ENCODE peak calls at places on chromosomes 6 and 20, in five cellular contexts. N, L, G, E and A are unnamed samples.

GRCh38 chr6:55531496-55531895 is 47.5 kb downstream of the HMGCLL1 start:
- DNase-seq in N (no peak), L (no peak), G (no peak), E (no peak), A (no peak)

GRCh38 chr20:48564997-48565396 is 262.8 kb downstream of the PREX1 start:
- DNase-seq in N (no peak), L (no peak), G (no peak), E (peak), A (no peak)

GRCh38 chr6:52976591-52977035 is 18.5 kb downstream of the GSTA4 start:
- DNase-seq in N (no peak), L (no peak), G (no peak), E (no peak), A (no peak)

GRCh38 chr20:4957939-4958362 is 43.4 kb downstream of the SLC23A2 start:
- DNase-seq in N (no peak), L (no peak), G (no peak), E (no peak), A (no peak)

GRCh38 chr6:46174904-46175303 is 4.1 kb upstream of the ENPP5 start:
- DNase-seq in N (no peak), L (no peak), G (no peak), E (no peak), A (no peak)

GRCh38 chr20:46757754-46758678 is 48.6 kb downstream of the SLC2A10 start:
- DNase-seq in N (peak), L (peak), G (peak), E (peak), A (no peak)

GRCh38 chr6:99330159-99330558 is 19.3 kb downstream of the FAXC start:
- DNase-seq in N (peak), L (peak), G (peak), E (peak), A (no peak)

GRCh38 chr6:96836579-96837137 is 619 bp downstream of the GPR63 start:
- DNase-seq in N (peak), L (peak), G (peak), E (no peak), A (no peak)

GRCh38 chr20:1844723-1845523 is 50.3 kb upstream of the SIRPA start:
- DNase-seq in N (peak), L (peak), G (no peak), E (no peak), A (no peak)

GRCh38 chr6:168050861-168051586 is 28.0 kb downstream of the FRMD1 start:
- DNase-seq in N (no peak), L (no peak), G (no peak), E (no peak), A (no peak)

GRCh38 chr6:31497595-31498476 is at the start of gene MICB:
- DNase-seq in N (peak), L (peak), G (peak), E (peak), A (peak)
- TF ChIP-seq POLR2AphosphoS5 in N (peak), L (peak), G (peak), E (peak), A (peak)

GRCh38 chr20:41248371-41249024 is 69.0 kb downstream of the ZHX3 start:
- DNase-seq in N (no peak), L (peak), G (peak), E (no peak), A (no peak)
- TF ChIP-seq POLR2AphosphoS5 in N (no peak), L (peak), G (peak), E (no peak), A (no peak)

DNA sequence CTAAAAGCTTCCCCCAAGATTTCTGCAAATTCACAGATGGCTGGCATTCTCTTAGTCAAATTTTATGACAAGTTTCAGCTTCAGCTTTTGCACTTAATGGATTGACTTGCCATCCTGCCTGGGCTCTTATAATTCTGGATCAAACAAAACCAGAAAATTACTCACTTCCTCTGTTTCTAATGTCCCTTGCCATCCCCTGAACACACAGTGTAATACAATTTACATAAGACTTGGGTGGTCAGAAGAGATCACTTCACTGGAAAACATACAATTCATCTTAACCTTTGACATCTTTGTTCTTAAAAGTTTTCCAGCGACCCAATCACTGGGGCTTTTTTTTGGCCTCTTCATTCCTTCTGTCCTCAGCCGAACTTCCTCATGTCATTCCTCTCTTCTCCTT is 199.0 kb downstream of the ARHGAP18 start:
- DNase-seq in N (no peak), L (peak), G (no peak), E (no peak), A (no peak)
- TF ChIP-seq POLR2AphosphoS5 in N (no peak), L (no peak), G (no peak), E (no peak), A (no peak)

GRCh38 chr20:23629017-23629541 is 8.7 kb downstream of the CST3 start:
- DNase-seq in N (no peak), L (peak), G (no peak), E (peak), A (no peak)

GRCh38 chr20:23630392-23630849 is 7.3 kb downstream of the CST3 start:
- DNase-seq in N (no peak), L (no peak), G (no peak), E (no peak), A (no peak)

GRCh38 chr20:23628402-23629016 is 9.2 kb downstream of the CST3 start:
- DNase-seq in N (no peak), L (no peak), G (no peak), E (no peak), A (no peak)

GRCh38 chr20:23631226-23631822 is 6.4 kb downstream of the CST3 start:
- DNase-seq in N (no peak), L (no peak), G (no peak), E (no peak), A (no peak)

DNA sequence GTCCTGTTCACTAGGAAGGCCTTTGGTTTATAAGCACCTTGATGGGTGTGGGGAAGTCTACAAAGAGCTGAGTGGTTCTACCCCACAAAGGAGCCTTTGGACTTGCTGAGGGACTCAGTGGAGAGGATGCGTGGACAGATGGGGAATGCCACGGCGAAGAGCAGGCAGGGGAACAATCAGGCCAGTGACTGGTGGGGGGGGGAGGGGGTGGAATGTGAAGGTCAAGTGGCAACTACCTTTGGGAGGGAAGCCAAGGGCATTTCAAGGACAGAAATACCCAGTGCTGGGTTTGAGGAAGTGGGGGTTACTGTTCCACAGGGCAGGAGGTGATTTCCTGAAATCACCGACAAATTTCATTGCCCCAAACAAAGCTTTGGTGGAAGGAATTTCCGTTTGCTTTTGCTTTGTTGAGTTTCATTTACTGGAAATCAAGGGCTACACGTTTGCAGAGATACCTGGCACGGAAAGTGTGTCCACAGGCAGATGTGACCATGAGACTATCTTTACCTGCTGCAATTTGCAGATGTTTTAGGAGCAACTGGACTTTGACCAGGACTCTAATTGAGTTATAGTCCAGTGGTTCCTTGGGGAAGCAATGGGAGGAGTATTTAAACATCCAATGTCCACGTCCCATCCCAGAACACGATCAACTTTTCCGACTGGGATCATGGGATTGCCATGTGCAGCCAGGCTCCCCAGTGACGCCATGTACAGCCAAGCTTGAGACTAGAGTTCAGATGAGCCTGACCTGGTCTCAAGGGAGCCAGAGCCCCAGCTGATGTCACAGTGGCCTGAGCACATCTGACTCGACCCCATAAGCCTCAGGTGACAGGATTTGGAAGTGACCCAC is 8.0 kb downstream of the CST3 start:
- DNase-seq in N (no peak), L (peak), G (no peak), E (no peak), A (no peak)
- TF ChIP-seq POLR2AphosphoS5 in N (no peak), L (no peak), G (no peak), E (no peak), A (no peak)

DNA sequence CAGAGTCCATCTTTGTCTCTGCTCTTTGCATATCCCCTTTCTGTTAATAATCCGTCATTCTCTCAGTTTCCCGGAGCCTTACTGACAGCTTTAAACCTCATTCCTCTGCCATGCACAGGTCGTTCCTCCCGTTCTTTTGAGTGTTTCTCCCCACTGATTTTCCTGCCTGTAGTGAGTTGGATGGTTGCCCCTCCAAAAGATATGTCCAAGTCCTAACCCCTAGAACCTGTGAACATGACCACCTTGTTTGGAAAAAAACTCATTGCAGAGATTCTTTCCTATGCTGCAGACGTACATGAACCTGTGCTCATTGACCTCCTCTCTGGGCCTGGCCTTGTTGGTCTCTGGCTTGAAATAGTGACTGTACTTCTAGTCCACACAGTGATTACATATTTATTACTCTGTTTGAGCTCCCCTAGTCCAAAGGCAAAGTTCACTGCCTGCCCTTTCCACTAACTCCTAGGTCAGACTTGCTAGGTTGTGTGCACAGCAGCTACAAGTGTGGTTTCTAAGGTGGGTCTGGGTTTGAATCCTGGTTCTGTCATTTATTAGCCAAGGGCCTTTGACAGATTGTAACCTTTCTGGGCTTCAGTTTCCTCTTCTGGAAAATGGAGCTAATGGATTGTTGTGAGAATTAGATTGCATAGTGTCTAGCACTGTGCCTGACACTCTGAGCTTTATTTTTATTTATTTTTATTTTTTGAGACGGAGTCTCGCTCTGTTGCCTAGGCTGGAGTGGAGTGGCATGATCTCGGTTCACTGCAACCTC is 29.3 kb downstream of the PPARD start:
- DNase-seq in N (no peak), L (no peak), G (no peak), E (no peak), A (no peak)
- TF ChIP-seq POLR2AphosphoS5 in N (no peak), L (no peak), G (no peak), E (no peak), A (no peak)

DNA sequence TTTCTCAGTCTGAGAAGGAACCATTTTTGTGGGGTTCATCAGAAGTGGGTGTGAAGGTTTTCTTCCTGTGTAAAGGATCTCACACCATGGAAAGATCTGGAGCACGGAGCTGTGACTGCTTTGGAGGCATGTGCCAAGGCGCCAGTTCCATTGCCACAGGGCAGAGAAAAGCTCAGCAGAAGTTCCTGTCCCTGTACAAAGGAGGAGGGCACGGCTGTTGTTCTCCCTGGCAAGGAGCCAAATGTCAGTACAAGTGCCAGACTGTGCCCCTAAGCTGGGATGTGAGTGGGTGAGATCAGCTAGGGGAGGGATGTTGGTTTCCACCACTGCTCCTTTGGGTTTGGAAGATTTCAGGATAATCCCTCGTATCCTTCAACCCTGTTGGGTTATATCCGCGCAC is 117.3 kb downstream of the CRYBG1 start:
- DNase-seq in N (peak), L (no peak), G (no peak), E (no peak), A (peak)
- TF ChIP-seq POLR2AphosphoS5 in N (peak), L (no peak), G (no peak), E (no peak), A (no peak)

GRCh38 chr20:49769125-49769581 is 43.5 kb upstream of the SLC9A8 start:
- DNase-seq in N (no peak), L (peak), G (no peak), E (no peak), A (no peak)
- TF ChIP-seq POLR2AphosphoS5 in N (no peak), L (no peak), G (no peak), E (no peak), A (no peak)